ENCODE peak calls at places on chromosomes 3 and 15, in six cellular contexts. U is body of pancreas; Z is stomach; W is endodermal cell; K is psoas muscle; T is CD8-positive, alpha-beta T cell. A is an unnamed sample.
A peak's percentile ranks its signal among the peaks of the same experiment; 100 is the strongest.

GRCh38 chr15:90799639-90800038 is 68.7 kb upstream of the FURIN start:
- DNase-seq in W (no peak), U (no peak), T (no peak), K (no peak), Z (no peak), A (no peak)

GRCh38 chr3:13161771-13162535 is 88.7 kb upstream of the IQSEC1 start:
- DNase-seq in T (no peak), W (no peak), U (no peak), Z (no peak), K (no peak), A (no peak)

GRCh38 chr15:83659011-83659811 is 5.3 kb downstream of the ADAMTSL3 start:
- DNase-seq in U (peak; percentile 42), Z (no peak), W (no peak), T (no peak), K (peak; percentile 74), A (no peak)

GRCh38 chr3:27360113-27361078 is 8.8 kb downstream of the NEK10 start:
- DNase-seq in W (no peak), T (no peak), U (peak; percentile 44), Z (peak; percentile 26), K (no peak), A (no peak)

GRCh38 chr15:68843425-68844311 is 23.0 kb upstream of the ANP32A start:
- DNase-seq in T (no peak), K (no peak), U (peak; percentile 9), Z (no peak), W (peak; percentile 83), A (no peak)

GRCh38 chr15:73284073-73284472 is 84.7 kb downstream of the HCN4 start:
- DNase-seq in K (no peak), Z (no peak), U (no peak), W (no peak), T (no peak), A (no peak)

GRCh38 chr15:64705006-64705405 is 70.4 kb downstream of the RBPMS2 start:
- DNase-seq in W (no peak), Z (no peak), K (no peak), T (no peak), U (no peak), A (no peak)

GRCh38 chr3:16088496-16088895 is 86.0 kb upstream of the GALNT15 start:
- DNase-seq in T (no peak), K (no peak), W (no peak), U (no peak), Z (no peak), A (no peak)

GRCh38 chr3:171650193-171650592 is 160.1 kb downstream of the PLD1 start:
- DNase-seq in K (no peak), Z (no peak), U (no peak), W (no peak), T (no peak), A (no peak)

GRCh38 chr3:152688313-152688712 is 146.6 kb upstream of the P2RY1 start:
- DNase-seq in K (no peak), U (no peak), T (no peak), W (peak; percentile 64), Z (no peak), A (peak; percentile 43)

GRCh38 chr3:119628816-119629445 is 31.2 kb downstream of the PLA1A start:
- DNase-seq in K (no peak), Z (no peak), T (no peak), W (no peak), U (no peak), A (no peak)

GRCh38 chr15:51982013-51982769 is 10.6 kb upstream of the LEO1 start:
- DNase-seq in U (peak; percentile 16), Z (no peak), W (no peak), T (peak; percentile 8), K (peak; percentile 54), A (no peak)

GRCh38 chr15:70778258-70779076 is 15.1 kb upstream of the UACA start:
- DNase-seq in W (no peak), Z (no peak), T (no peak), U (no peak), K (no peak), A (no peak)

GRCh38 chr3:112514527-112515128 is 15.4 kb upstream of the BTLA start:
- DNase-seq in Z (no peak), T (no peak), U (no peak), K (no peak), W (no peak), A (no peak)

GRCh38 chr15:60585743-60586708 is 107.1 kb upstream of the ICE2 start:
- DNase-seq in Z (peak; percentile 61), T (no peak), W (peak; percentile 81), K (no peak), U (peak; percentile 79), A (peak; percentile 59)

GRCh38 chr15:60589728-60590127 is 110.8 kb upstream of the ICE2 start:
- DNase-seq in U (no peak), K (no peak), Z (no peak), T (no peak), W (no peak), A (no peak)

GRCh38 chr15:60590935-60591490 is 112.1 kb upstream of the ICE2 start:
- DNase-seq in T (no peak), K (peak; percentile 80), W (peak; percentile 88), U (peak; percentile 76), Z (peak; percentile 55), A (peak; percentile 87)

GRCh38 chr15:60591491-60592385 is 112.8 kb upstream of the ICE2 start:
- DNase-seq in Z (peak; percentile 34), T (no peak), K (peak; percentile 87), U (peak; percentile 62), W (peak; percentile 87), A (no peak)

GRCh38 chr15:60589253-60589652 is 110.3 kb upstream of the ICE2 start:
- DNase-seq in W (no peak), T (no peak), K (no peak), U (no peak), Z (no peak), A (peak; percentile 44)
- H3K4me3 ChIP-seq in W (peak overlapping the region; percentile 87), T (peak overlapping the region; percentile 71), K (peak overlapping the region; percentile 95), U (no peak overlapping the region), Z (peak overlapping the region; percentile 10), A (peak overlapping the region; percentile 90)

DNA sequence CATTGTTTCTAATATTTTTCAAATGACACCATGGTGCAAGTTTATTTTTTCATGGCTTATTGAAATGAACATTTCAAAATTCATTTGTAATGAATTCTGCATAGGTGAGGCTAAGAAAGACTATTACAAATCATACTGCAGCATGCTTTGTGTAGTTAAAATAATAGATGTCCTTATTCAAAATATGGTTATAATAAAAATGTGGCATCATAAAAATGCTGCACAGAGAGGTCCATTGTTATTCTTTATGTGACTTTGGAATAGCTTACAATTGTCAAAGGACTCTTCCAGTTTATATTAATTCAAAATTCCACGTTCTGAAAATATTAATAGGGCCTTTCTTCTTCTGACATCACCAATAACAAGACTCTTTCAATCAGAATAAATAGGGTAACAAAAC is 222.7 kb downstream of the GAP43 start:
- DNase-seq in K (no peak), W (no peak), U (no peak), Z (no peak), T (no peak), A (no peak)
- H3K27ac ChIP-seq in K (no peak overlapping the region), W (no peak overlapping the region), U (no peak overlapping the region), Z (no peak overlapping the region), T (no peak overlapping the region), A (no peak overlapping the region)

DNA sequence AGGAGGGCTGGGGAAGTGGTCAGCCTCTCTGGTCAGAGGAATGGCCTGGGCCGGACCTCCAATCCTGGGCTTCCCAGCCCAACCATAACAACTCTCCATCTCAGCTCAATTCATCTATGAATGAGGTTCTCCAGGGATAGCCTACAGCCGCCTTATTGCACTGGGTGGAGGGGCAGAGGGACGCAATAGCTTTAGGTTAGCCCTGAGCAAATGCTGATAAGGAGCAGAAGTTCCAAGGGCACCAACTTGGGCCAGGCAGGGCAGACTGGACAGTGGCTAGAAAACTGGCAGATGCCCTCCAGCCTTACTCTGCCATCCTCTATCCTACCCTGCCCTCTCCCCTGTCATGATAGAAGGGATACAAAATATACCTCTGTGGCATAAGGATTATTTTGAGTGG is 40.6 kb upstream of the C15orf39 start:
- DNase-seq in K (no peak), U (no peak), W (no peak), T (no peak), Z (no peak), A (no peak)
- TF ChIP-seq CTCF in K (no peak), U (no peak), W (no peak), T (no peak), Z (no peak), A (no peak)

DNA sequence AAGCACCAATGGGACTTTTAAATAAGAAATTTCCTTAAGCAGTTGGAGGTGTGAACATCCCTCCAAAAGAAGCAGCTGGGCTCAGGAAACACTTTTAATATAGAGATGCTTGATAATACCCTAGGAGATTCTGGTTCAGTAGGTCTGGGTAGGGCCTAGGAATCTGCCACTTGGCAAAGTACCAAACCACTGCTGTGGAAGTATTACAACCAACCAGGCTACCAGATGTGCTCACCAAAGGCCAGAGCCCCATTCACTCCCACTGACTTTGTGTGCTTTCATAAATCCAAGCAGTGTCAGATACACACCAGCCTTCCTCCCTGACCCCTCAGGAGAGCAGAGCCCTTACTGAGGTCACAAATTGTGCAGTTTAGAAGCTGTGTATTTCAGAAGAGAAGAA is 162.6 kb downstream of the CCNL1 start:
- DNase-seq in U (no peak), Z (no peak), W (no peak), K (no peak), T (no peak), A (no peak)
- H3K4me3 ChIP-seq in U (no peak overlapping the region), Z (no peak overlapping the region), W (no peak overlapping the region), K (no peak overlapping the region), T (no peak overlapping the region), A (no peak overlapping the region)

GRCh38 chr3:194275231-194275671 is 75.9 kb downstream of the CPN2 start:
- DNase-seq in K (no peak), Z (no peak), T (no peak), U (no peak), W (peak; percentile 64), A (no peak)
- H3K27ac ChIP-seq in K (peak overlapping the region; percentile 13), Z (peak overlapping the region; percentile 85), T (no peak overlapping the region), U (no peak overlapping the region), W (no peak overlapping the region), A (no peak overlapping the region)

DNA sequence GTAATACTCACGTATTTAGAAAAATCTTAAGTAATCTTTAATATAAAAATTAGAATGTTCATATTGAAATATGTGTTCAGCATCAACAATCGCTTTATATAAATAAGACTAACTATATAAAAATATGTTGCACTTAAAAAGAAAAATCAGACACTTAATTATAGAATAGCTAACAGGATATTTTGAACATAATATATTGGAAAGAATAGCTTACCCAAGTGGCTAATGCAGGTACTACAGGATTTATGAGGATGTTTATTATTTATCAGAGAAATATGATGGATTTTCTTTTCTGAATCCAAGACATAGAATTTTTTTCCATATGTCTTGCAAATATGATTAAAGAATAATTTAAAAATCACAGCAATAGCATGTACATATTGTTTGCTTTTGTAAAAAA is 567.9 kb upstream of the GBE1 start:
- DNase-seq in K (no peak), W (no peak), T (no peak), U (no peak), Z (no peak), A (no peak)
- TF ChIP-seq CTCF in K (peak; percentile 37), W (peak; percentile 74), T (no peak), U (no peak), Z (no peak), A (no peak)

GRCh38 chr3:52277071-52277964 is 1.1 kb downstream of the WDR82 start:
- DNase-seq in U (peak; percentile 84), T (peak; percentile 55), Z (peak; percentile 77), W (peak; percentile 77), K (peak; percentile 91), A (peak; percentile 26)
- H3K4me3 ChIP-seq in U (peak overlapping the region; percentile 85), T (peak overlapping the region; percentile 65), Z (peak overlapping the region; percentile 84), W (peak overlapping the region; percentile 96), K (peak overlapping the region; percentile 77), A (peak overlapping the region; percentile 82)

A was measured in WERI-Rb-1.